ENCODE peak calls at places on chromosomes 4 and X, in four cellular contexts. One of them, this sample, is unnamed.

GRCh38 chr4:152849350-152849749 is 69.6 kb downstream of the ARFIP1 start:
- DNase-seq in K562: no peak
- DNase-seq in GM12878: no peak
- DNase-seq in SK-N-SH: no peak
- DNase-seq in this sample: no peak

GRCh38 chr4:99835942-99836341 is 19.3 kb downstream of the DAPP1 start:
- DNase-seq in SK-N-SH: no peak
- DNase-seq in K562: no peak
- DNase-seq in GM12878: no peak
- DNase-seq in this sample: no peak

GRCh38 chrX:96455078-96455477 is 229.6 kb upstream of the DIAPH2 start:
- DNase-seq in SK-N-SH: no peak
- DNase-seq in K562: no peak
- DNase-seq in GM12878: no peak
- DNase-seq in this sample: no peak

GRCh38 chr4:154399259-154399974 is 92.2 kb downstream of the DCHS2 start:
- DNase-seq in GM12878: no peak
- DNase-seq in SK-N-SH: no peak
- DNase-seq in K562: peak
- DNase-seq in this sample: peak

GRCh38 chr4:82562553-82562854 is 716 bp upstream of the TMEM150C start:
- DNase-seq in K562: no peak
- DNase-seq in SK-N-SH: no peak
- DNase-seq in GM12878: no peak
- DNase-seq in this sample: no peak

GRCh38 chrX:68920541-68920940 is 91.7 kb downstream of the EFNB1 start:
- DNase-seq in K562: no peak
- DNase-seq in SK-N-SH: no peak
- DNase-seq in GM12878: no peak
- DNase-seq in this sample: no peak

GRCh38 chr4:87865288-87865687 is 32.5 kb downstream of the MEPE start:
- DNase-seq in SK-N-SH: no peak
- DNase-seq in GM12878: no peak
- DNase-seq in K562: no peak
- DNase-seq in this sample: peak

GRCh38 chr4:16075975-16076757 is 7.7 kb downstream of the PROM1 start:
- DNase-seq in K562: no peak
- DNase-seq in SK-N-SH: no peak
- DNase-seq in GM12878: no peak
- DNase-seq in this sample: no peak

GRCh38 chr4:8871417-8872401 is at the start of gene HMX1:
- DNase-seq in GM12878: no peak
- DNase-seq in SK-N-SH: peak
- DNase-seq in K562: no peak
- DNase-seq in this sample: no peak

GRCh38 chrX:20397587-20397986 is 130.9 kb upstream of the RPS6KA3 start:
- DNase-seq in SK-N-SH: no peak
- DNase-seq in GM12878: no peak
- DNase-seq in K562: no peak
- DNase-seq in this sample: peak

GRCh38 chr4:23966720-23967119 is 76.9 kb upstream of the PPARGC1A start:
- DNase-seq in K562: peak
- DNase-seq in SK-N-SH: peak
- DNase-seq in GM12878: no peak
- DNase-seq in this sample: peak

GRCh38 chr4:114649908-114650307 is 51.3 kb downstream of the UGT8 start:
- DNase-seq in SK-N-SH: no peak
- DNase-seq in GM12878: no peak
- DNase-seq in K562: no peak
- DNase-seq in this sample: no peak

GRCh38 chrX:78377186-78377585 is 49.8 kb upstream of the CYSLTR1 start:
- DNase-seq in GM12878: no peak
- DNase-seq in K562: no peak
- DNase-seq in SK-N-SH: no peak
- DNase-seq in this sample: no peak

GRCh38 chrX:72402614-72403013 is 96.9 kb upstream of the CITED1 start:
- DNase-seq in GM12878: no peak
- DNase-seq in K562: no peak
- DNase-seq in SK-N-SH: no peak
- DNase-seq in this sample: no peak

GRCh38 chr4:87219648-87220093 is 747 bp downstream of the KLHL8 start:
- DNase-seq in K562: no peak
- DNase-seq in GM12878: no peak
- DNase-seq in SK-N-SH: no peak
- DNase-seq in this sample: peak

GRCh38 chrX:68789966-68790365 is 38.9 kb upstream of the EFNB1 start:
- DNase-seq in K562: no peak
- DNase-seq in GM12878: no peak
- DNase-seq in SK-N-SH: no peak
- DNase-seq in this sample: no peak

GRCh38 chrX:13387656-13388421 is 68.0 kb upstream of the ATXN3L start:
- DNase-seq in K562: no peak
- DNase-seq in GM12878: no peak
- DNase-seq in SK-N-SH: no peak
- DNase-seq in this sample: no peak

GRCh38 chr4:181821039-181822004 is 421.9 kb upstream of the TENM3 start:
- DNase-seq in SK-N-SH: no peak
- DNase-seq in K562: no peak
- DNase-seq in GM12878: no peak
- DNase-seq in this sample: no peak

GRCh38 chr4:99965674-99966350 is 15.7 kb upstream of the H2AZ1 start:
- DNase-seq in SK-N-SH: no peak
- DNase-seq in GM12878: no peak
- DNase-seq in K562: no peak
- DNase-seq in this sample: no peak

GRCh38 chrX:105872921-105873320 is 50.6 kb downstream of the NRK start:
- DNase-seq in SK-N-SH: no peak
- DNase-seq in GM12878: no peak
- DNase-seq in K562: no peak
- DNase-seq in this sample: no peak

DNA sequence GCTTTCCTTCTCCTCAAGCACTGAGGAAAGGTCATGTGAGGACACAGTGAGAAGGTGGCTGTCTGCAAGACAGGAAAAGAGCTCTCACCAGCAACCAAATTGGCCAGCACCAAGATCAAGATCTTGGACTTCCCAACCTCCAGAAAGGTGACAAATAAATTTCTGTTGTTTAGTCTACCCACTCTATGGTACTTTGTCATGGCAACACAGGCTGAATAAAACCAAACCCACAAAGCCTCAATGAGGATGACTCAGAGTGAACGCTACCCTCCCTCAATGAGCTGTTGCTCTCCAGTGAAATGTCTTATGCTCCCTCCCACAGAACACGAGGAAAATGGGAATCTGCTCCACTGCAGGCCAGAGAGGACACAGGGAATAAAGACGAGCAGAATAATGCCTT is 244.1 kb downstream of the RAB28 start:
- DNase-seq in GM12878: no peak
- DNase-seq in K562: no peak
- DNase-seq in SK-N-SH: no peak
- DNase-seq in this sample: no peak
- TF ChIP-seq NFIC in GM12878: no peak
- TF ChIP-seq NFIC in K562: no peak
- TF ChIP-seq NFIC in SK-N-SH: no peak
- TF ChIP-seq NFIC in this sample: no peak

DNA sequence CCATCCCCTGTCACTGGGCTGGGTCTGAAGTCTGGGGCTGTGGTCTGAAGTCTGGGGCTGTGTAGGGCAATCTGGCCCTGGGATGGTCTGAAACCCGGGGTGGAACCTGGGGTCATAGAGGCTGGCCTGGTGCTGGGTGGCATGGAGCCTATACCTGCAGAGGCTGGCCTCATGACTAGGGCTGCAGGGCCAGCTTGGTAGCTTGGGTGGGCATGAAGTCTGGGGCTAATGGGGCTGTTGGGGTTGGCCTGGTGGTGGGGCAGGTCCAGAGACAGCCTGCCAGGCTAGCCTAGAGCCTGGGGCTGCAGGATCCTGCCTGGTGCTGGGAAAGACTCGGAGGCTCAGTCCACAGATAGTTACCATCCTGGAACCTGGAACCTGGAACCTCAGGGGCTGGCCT is 37.0 kb downstream of the GALNT7 start:
- DNase-seq in K562: no peak
- DNase-seq in SK-N-SH: no peak
- DNase-seq in GM12878: no peak
- DNase-seq in this sample: no peak
- TF ChIP-seq NFIC in K562: no peak
- TF ChIP-seq NFIC in SK-N-SH: no peak
- TF ChIP-seq NFIC in GM12878: no peak
- TF ChIP-seq NFIC in this sample: no peak

GRCh38 chrX:130836447-130836846 is 66.6 kb downstream of the ENOX2 start:
- DNase-seq in K562: peak
- DNase-seq in GM12878: no peak
- DNase-seq in SK-N-SH: no peak
- DNase-seq in this sample: no peak
- TF ChIP-seq NFIC in K562: no peak
- TF ChIP-seq NFIC in GM12878: no peak
- TF ChIP-seq NFIC in SK-N-SH: no peak
- TF ChIP-seq NFIC in this sample: no peak

GRCh38 chr4:61085534-61085933 is 114.6 kb upstream of the ADGRL3 start:
- DNase-seq in GM12878: no peak
- DNase-seq in K562: no peak
- DNase-seq in SK-N-SH: no peak
- DNase-seq in this sample: no peak

GRCh38 chr4:61086979-61087378 is 113.1 kb upstream of the ADGRL3 start:
- DNase-seq in SK-N-SH: no peak
- DNase-seq in K562: no peak
- DNase-seq in GM12878: no peak
- DNase-seq in this sample: no peak

GRCh38 chr4:61086357-61086756 is 113.8 kb upstream of the ADGRL3 start:
- DNase-seq in K562: no peak
- DNase-seq in GM12878: no peak
- DNase-seq in SK-N-SH: no peak
- DNase-seq in this sample: no peak
- TF ChIP-seq NFIC in K562: no peak
- TF ChIP-seq NFIC in GM12878: no peak
- TF ChIP-seq NFIC in SK-N-SH: no peak
- TF ChIP-seq NFIC in this sample: no peak

GRCh38 chrX:45445745-45446412 is 245.2 kb upstream of the DIPK2B start:
- DNase-seq in GM12878: no peak
- DNase-seq in SK-N-SH: no peak
- DNase-seq in K562: no peak
- DNase-seq in this sample: no peak
- TF ChIP-seq NFIC in GM12878: no peak
- TF ChIP-seq NFIC in SK-N-SH: peak
- TF ChIP-seq NFIC in K562: no peak
- TF ChIP-seq NFIC in this sample: no peak

DNA sequence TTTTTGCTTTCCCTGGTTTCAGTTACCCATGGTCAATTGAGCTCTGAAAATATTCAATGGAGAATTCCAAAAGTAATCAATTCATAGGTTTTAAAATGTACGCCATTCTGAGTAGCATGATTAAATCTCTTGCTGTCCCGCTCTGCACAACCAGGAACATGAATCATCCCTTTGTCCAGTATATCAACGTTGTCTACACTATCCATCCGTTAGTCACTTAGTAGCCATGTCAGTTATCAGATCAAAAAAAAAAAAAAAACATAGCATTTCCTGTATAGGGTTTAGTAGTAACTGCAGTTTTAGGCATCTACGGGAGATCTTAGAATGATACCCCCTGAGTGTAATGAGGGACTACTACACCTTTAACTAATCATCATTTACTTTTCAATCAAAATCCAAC is 15.1 kb downstream of the LAMP2 start:
- DNase-seq in K562: no peak
- DNase-seq in GM12878: no peak
- DNase-seq in SK-N-SH: no peak
- DNase-seq in this sample: no peak
- TF ChIP-seq NFIC in K562: no peak
- TF ChIP-seq NFIC in GM12878: no peak
- TF ChIP-seq NFIC in SK-N-SH: peak
- TF ChIP-seq NFIC in this sample: no peak

This sample was measured in HepG2.